ENCODE peak calls at places on chromosomes 1 and 21, in four cellular contexts. One of them, this sample, is unnamed.

GRCh38 chr1:235298772-235299513 is 29.0 kb downstream of the ARID4B start:
- DNase-seq in K562: no peak
- DNase-seq in HEK293T: no peak
- DNase-seq in GM12878: no peak
- DNase-seq in this sample: no peak

GRCh38 chr1:88774151-88774556 is 90.1 kb downstream of the PKN2 start:
- DNase-seq in K562: no peak
- DNase-seq in GM12878: no peak
- DNase-seq in HEK293T: no peak
- DNase-seq in this sample: peak

GRCh38 chr1:55180075-55180670 is 35.0 kb downstream of the USP24 start:
- DNase-seq in GM12878: no peak
- DNase-seq in HEK293T: no peak
- DNase-seq in K562: peak
- DNase-seq in this sample: no peak

GRCh38 chr1:156284112-156284511 is at the start of gene TMEM79:
- DNase-seq in GM12878: no peak
- DNase-seq in HEK293T: no peak
- DNase-seq in K562: no peak
- DNase-seq in this sample: no peak

GRCh38 chr1:224923726-224924125 is 5.7 kb upstream of the DNAH14 start:
- DNase-seq in GM12878: no peak
- DNase-seq in HEK293T: no peak
- DNase-seq in K562: no peak
- DNase-seq in this sample: no peak

GRCh38 chr1:100322436-100323211 is 29.7 kb upstream of the CDC14A start:
- DNase-seq in HEK293T: no peak
- DNase-seq in GM12878: no peak
- DNase-seq in K562: no peak
- DNase-seq in this sample: peak

GRCh38 chr21:36097427-36098230 is 27.8 kb downstream of the CBR1 start:
- DNase-seq in GM12878: peak
- DNase-seq in HEK293T: peak
- DNase-seq in K562: peak
- DNase-seq in this sample: no peak

GRCh38 chr1:209368864-209369598 is 214.5 kb upstream of the CAMK1G start:
- DNase-seq in GM12878: no peak
- DNase-seq in K562: no peak
- DNase-seq in HEK293T: no peak
- DNase-seq in this sample: no peak

GRCh38 chr21:42272984-42273600 is 42.1 kb downstream of the TFF3 start:
- DNase-seq in HEK293T: no peak
- DNase-seq in K562: no peak
- DNase-seq in GM12878: no peak
- DNase-seq in this sample: no peak

GRCh38 chr1:201015551-201016091 is 7.9 kb downstream of the KIF21B start:
- DNase-seq in K562: peak
- DNase-seq in GM12878: no peak
- DNase-seq in HEK293T: no peak
- DNase-seq in this sample: no peak

GRCh38 chr1:31505884-31506497 is 70.3 kb upstream of the TINAGL1 start:
- DNase-seq in K562: no peak
- DNase-seq in GM12878: peak
- DNase-seq in HEK293T: no peak
- DNase-seq in this sample: no peak

GRCh38 chr1:218930879-218931278 is 242.8 kb upstream of the LYPLAL1 start:
- DNase-seq in HEK293T: no peak
- DNase-seq in K562: no peak
- DNase-seq in GM12878: no peak
- DNase-seq in this sample: no peak

GRCh38 chr1:107683198-107683657 is 281.8 kb downstream of the VAV3 start:
- DNase-seq in GM12878: no peak
- DNase-seq in HEK293T: peak
- DNase-seq in K562: no peak
- DNase-seq in this sample: peak

GRCh38 chr1:911875-912739 is 11.6 kb upstream of the SAMD11 start:
- DNase-seq in GM12878: no peak
- DNase-seq in HEK293T: no peak
- DNase-seq in K562: no peak
- DNase-seq in this sample: no peak

GRCh38 chr21:16426936-16427335 is 697.2 kb downstream of the USP25 start:
- DNase-seq in K562: no peak
- DNase-seq in GM12878: no peak
- DNase-seq in HEK293T: no peak
- DNase-seq in this sample: no peak

GRCh38 chr1:56877973-56878372 is 23.4 kb downstream of the C8A start:
- DNase-seq in K562: no peak
- DNase-seq in HEK293T: no peak
- DNase-seq in GM12878: no peak
- DNase-seq in this sample: no peak

GRCh38 chr21:29904359-29905282 is 35.2 kb downstream of the GRIK1 start:
- DNase-seq in K562: peak
- DNase-seq in GM12878: no peak
- DNase-seq in HEK293T: no peak
- DNase-seq in this sample: no peak

GRCh38 chr1:54577612-54578011 is 29.6 kb downstream of the ACOT11 start:
- DNase-seq in GM12878: no peak
- DNase-seq in K562: peak
- DNase-seq in HEK293T: no peak
- DNase-seq in this sample: peak

GRCh38 chr1:203035111-203036000 is 9.1 kb downstream of the PPFIA4 start:
- DNase-seq in K562: no peak
- DNase-seq in GM12878: no peak
- DNase-seq in HEK293T: no peak
- DNase-seq in this sample: no peak

GRCh38 chr1:46516551-46516950 is 26.9 kb downstream of the DMBX1 start:
- DNase-seq in HEK293T: no peak
- DNase-seq in GM12878: no peak
- DNase-seq in K562: no peak
- DNase-seq in this sample: no peak

GRCh38 chr1:33317354-33317753 is 3.5 kb downstream of the A3GALT2 start:
- DNase-seq in GM12878: no peak
- DNase-seq in HEK293T: no peak
- DNase-seq in K562: no peak
- DNase-seq in this sample: no peak

GRCh38 chr1:5950994-5951749 is 41.1 kb downstream of the NPHP4 start:
- DNase-seq in K562: no peak
- DNase-seq in GM12878: no peak
- DNase-seq in HEK293T: no peak
- DNase-seq in this sample: no peak

GRCh38 chr1:1157914-1158710 is 15.6 kb upstream of the TTLL10 start:
- DNase-seq in HEK293T: no peak
- DNase-seq in K562: peak
- DNase-seq in GM12878: no peak
- DNase-seq in this sample: peak

GRCh38 chr1:118785246-118785645 is 202.9 kb downstream of the TBX15 start:
- DNase-seq in HEK293T: no peak
- DNase-seq in GM12878: no peak
- DNase-seq in K562: no peak
- DNase-seq in this sample: no peak

GRCh38 chr1:108511764-108512163 is 48.1 kb upstream of the EEIG2 start:
- DNase-seq in GM12878: no peak
- DNase-seq in HEK293T: no peak
- DNase-seq in K562: no peak
- DNase-seq in this sample: no peak

GRCh38 chr21:35238119-35238518 is 189.0 kb upstream of the RUNX1 start:
- DNase-seq in GM12878: no peak
- DNase-seq in K562: no peak
- DNase-seq in HEK293T: no peak
- DNase-seq in this sample: no peak

DNA sequence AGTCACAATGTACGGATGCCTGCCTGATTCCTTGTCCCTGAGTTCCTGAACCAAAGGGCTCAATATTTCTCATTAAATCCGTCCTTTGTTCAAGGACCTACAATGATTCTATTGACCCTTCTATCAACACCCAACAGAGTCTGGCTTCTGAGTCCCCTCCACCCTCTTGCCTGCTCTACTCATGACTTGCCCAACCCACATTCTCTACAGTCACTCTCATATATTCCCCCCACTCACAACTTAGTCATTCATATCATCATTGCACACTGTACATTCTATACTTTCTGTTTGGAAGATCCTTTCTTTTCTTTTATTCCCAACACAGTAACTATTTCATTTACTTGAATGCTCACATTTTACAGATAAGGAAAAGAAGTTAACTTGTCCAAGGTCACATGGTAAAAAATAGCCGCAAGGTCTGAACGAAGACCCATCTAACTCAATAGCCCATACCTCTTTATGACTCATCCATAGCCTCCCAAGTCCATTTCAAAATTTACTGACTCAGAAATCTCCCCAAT is 3.6 kb downstream of the OTUD7B start:
- DNase-seq in K562: peak
- DNase-seq in GM12878: no peak
- DNase-seq in HEK293T: no peak
- DNase-seq in this sample: no peak
- TF ChIP-seq FOXK2 in K562: no peak
- TF ChIP-seq FOXK2 in GM12878: no peak
- TF ChIP-seq FOXK2 in HEK293T: no peak
- TF ChIP-seq FOXK2 in this sample: no peak

GRCh38 chr1:36964830-36965229 is 69.5 kb downstream of the GRIK3 start:
- DNase-seq in GM12878: no peak
- DNase-seq in HEK293T: no peak
- DNase-seq in K562: no peak
- DNase-seq in this sample: no peak

GRCh38 chr1:36962991-36963390 is 71.3 kb downstream of the GRIK3 start:
- DNase-seq in K562: no peak
- DNase-seq in GM12878: no peak
- DNase-seq in HEK293T: no peak
- DNase-seq in this sample: no peak

GRCh38 chr1:36968730-36969129 is 65.6 kb downstream of the GRIK3 start:
- DNase-seq in HEK293T: no peak
- DNase-seq in K562: no peak
- DNase-seq in GM12878: no peak
- DNase-seq in this sample: no peak

GRCh38 chr1:36965301-36966159 is 68.8 kb downstream of the GRIK3 start:
- DNase-seq in GM12878: no peak
- DNase-seq in HEK293T: no peak
- DNase-seq in K562: no peak
- DNase-seq in this sample: no peak

GRCh38 chr1:36966242-36966641 is 68.1 kb downstream of the GRIK3 start:
- DNase-seq in GM12878: no peak
- DNase-seq in HEK293T: peak
- DNase-seq in K562: peak
- DNase-seq in this sample: peak
- TF ChIP-seq FOXK2 in GM12878: no peak
- TF ChIP-seq FOXK2 in HEK293T: no peak
- TF ChIP-seq FOXK2 in K562: no peak
- TF ChIP-seq FOXK2 in this sample: no peak

GRCh38 chr21:44510508-44511218 is 29.3 kb downstream of the KRTAP10-1 start:
- DNase-seq in HEK293T: peak
- DNase-seq in GM12878: no peak
- DNase-seq in K562: peak
- DNase-seq in this sample: peak
- TF ChIP-seq FOXK2 in HEK293T: no peak
- TF ChIP-seq FOXK2 in GM12878: no peak
- TF ChIP-seq FOXK2 in K562: no peak
- TF ChIP-seq FOXK2 in this sample: no peak

GRCh38 chr1:113088972-113089371 is 16.0 kb downstream of the LRIG2 start:
- DNase-seq in GM12878: no peak
- DNase-seq in HEK293T: no peak
- DNase-seq in K562: peak
- DNase-seq in this sample: no peak
- TF ChIP-seq FOXK2 in GM12878: no peak
- TF ChIP-seq FOXK2 in HEK293T: no peak
- TF ChIP-seq FOXK2 in K562: no peak
- TF ChIP-seq FOXK2 in this sample: no peak

GRCh38 chr1:94607398-94607797 is 65.8 kb upstream of the F3 start:
- DNase-seq in GM12878: no peak
- DNase-seq in HEK293T: no peak
- DNase-seq in K562: no peak
- DNase-seq in this sample: no peak
- TF ChIP-seq FOXK2 in GM12878: no peak
- TF ChIP-seq FOXK2 in HEK293T: no peak
- TF ChIP-seq FOXK2 in K562: no peak
- TF ChIP-seq FOXK2 in this sample: no peak

DNA sequence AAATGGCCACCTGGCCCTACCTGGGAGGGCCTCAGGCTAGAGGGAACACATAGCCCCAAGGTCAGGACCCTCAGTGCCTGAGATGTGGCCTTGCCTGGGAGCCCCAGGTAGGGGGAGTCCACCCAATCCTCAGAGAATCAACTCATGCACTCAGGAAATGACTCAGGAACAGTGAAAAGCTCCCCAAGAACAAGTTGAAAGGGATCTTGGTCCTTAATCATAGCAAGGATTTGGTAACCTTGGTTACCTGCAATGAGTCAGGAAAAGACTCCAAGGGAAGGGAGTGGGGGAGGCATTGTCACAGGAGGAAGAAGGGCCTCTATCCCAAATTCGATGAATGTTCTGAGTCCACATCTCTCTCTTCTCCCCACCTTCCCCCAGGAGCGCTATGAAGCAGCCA is 17.0 kb downstream of the MAP7D1 start:
- DNase-seq in K562: no peak
- DNase-seq in GM12878: no peak
- DNase-seq in HEK293T: no peak
- DNase-seq in this sample: no peak
- TF ChIP-seq FOXK2 in K562: no peak
- TF ChIP-seq FOXK2 in GM12878: no peak
- TF ChIP-seq FOXK2 in HEK293T: no peak
- TF ChIP-seq FOXK2 in this sample: no peak

GRCh38 chr1:233815865-233816264 is 88.6 kb upstream of the SLC35F3 start:
- DNase-seq in GM12878: no peak
- DNase-seq in K562: no peak
- DNase-seq in HEK293T: no peak
- DNase-seq in this sample: no peak
- TF ChIP-seq FOXK2 in GM12878: no peak
- TF ChIP-seq FOXK2 in K562: no peak
- TF ChIP-seq FOXK2 in HEK293T: no peak
- TF ChIP-seq FOXK2 in this sample: no peak

DNA sequence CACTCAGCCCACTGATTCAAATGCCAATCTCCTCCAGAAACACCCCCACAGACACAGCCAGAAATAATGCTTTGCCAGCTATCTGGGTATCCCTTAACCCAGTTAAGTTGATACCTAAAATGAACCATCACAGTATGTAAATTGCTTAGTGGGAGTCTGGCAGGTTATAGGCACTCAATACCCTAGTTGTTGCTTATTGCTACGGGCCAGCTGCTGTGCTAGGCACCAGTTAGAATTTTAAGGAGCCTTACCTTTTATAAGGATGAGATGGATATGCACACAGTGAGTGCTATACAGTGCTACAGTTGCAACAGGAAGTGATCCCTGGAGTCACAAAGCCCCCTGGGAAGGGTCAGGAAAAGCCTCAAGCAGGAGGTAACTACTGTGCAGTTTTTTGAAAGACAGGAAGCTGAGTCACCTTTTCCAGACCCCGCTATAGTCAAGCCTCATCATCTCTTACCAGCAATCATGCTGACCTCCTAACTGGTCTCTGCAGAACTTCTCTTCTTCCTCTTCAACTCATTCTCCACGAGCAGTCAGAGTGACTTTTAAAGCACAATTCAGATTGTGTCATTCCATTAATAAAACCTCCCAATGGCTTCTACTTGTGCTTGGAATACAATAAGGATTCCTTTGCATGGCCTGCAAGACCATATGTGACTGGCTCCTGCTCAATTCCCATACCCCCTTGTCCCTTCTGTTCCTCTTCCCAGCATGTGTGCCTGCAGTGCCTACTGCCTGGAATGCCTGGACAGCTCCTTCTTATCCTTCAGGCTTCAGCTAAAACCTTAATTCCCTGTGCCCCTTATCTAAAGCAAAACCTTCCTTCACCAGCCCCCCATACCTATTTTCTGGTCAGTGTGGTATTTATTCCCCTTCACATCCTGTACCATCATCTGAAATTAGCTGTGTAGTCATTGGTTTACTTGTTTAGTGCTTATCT is 10.4 kb upstream of the TLR5 start:
- DNase-seq in K562: peak
- DNase-seq in GM12878: no peak
- DNase-seq in HEK293T: no peak
- DNase-seq in this sample: no peak
- TF ChIP-seq FOXK2 in K562: no peak
- TF ChIP-seq FOXK2 in GM12878: no peak
- TF ChIP-seq FOXK2 in HEK293T: no peak
- TF ChIP-seq FOXK2 in this sample: no peak

This sample was measured in HepG2.